ENCODE peak calls at places on chromosomes 11 and 22, in nine cellular contexts. T, R, P, U, Q, X, W, Y and I are unnamed samples.
A peak's percentile ranks its signal among the peaks of the same experiment; 100 is the strongest.

GRCh38 chr11:118929496-118930151 is 3.9 kb upstream of the BCL9L start:
- DNase-seq in Y (peak; percentile 65), Q (peak; percentile 82), P (peak; percentile 92), T (peak; percentile 82), W (peak; percentile 98), U (peak; percentile 97), R (peak; percentile 97), X (peak; percentile 94), I (peak; percentile 84)

GRCh38 chr11:114794048-114794684 is 115.8 kb downstream of the NXPE2 start:
- DNase-seq in Y (no peak), P (no peak), X (no peak), U (no peak), T (no peak), R (no peak), Q (no peak), W (no peak), I (no peak)

GRCh38 chr11:13354335-13354734 is 76.7 kb downstream of the BMAL1 start:
- DNase-seq in Q (no peak), T (no peak), Y (no peak), P (no peak), R (no peak), X (peak; percentile 50), W (peak; percentile 34), U (peak; percentile 85), I (no peak)

GRCh38 chr11:85823816-85824215 is 12.9 kb upstream of the SYTL2 start:
- DNase-seq in X (no peak), Y (no peak), Q (no peak), T (peak; percentile 66), U (no peak), P (no peak), R (no peak), W (no peak), I (no peak)

GRCh38 chr11:10866893-10867331 is 9.1 kb upstream of the ZBED5 start:
- DNase-seq in X (peak; percentile 69), Q (no peak), T (no peak), U (no peak), Y (no peak), P (no peak), W (no peak), R (no peak), I (no peak)

GRCh38 chr11:56783448-56784041 is 35.0 kb upstream of the OR9G4 start:
- DNase-seq in W (peak; percentile 78), X (peak; percentile 72), P (no peak), R (no peak), Y (no peak), U (no peak), T (no peak), Q (no peak), I (no peak)

GRCh38 chr11:15769203-15769602 is 587.1 kb downstream of the SOX6 start:
- DNase-seq in P (peak; percentile 56), W (no peak), Q (no peak), T (no peak), Y (no peak), R (no peak), U (no peak), X (no peak), I (no peak)

GRCh38 chr11:24239016-24239720 is 257.7 kb upstream of the LUZP2 start:
- DNase-seq in T (no peak), P (no peak), X (peak; percentile 49), W (no peak), U (no peak), Y (no peak), R (no peak), Q (no peak), I (no peak)

GRCh38 chr11:126862664-126863247 is 137.8 kb downstream of the KIRREL3 start:
- DNase-seq in Q (no peak), P (no peak), U (peak; percentile 92), T (no peak), R (no peak), Y (no peak), X (no peak), W (no peak), I (no peak)

GRCh38 chr11:131951146-131951545 is 580.7 kb downstream of the NTM start:
- DNase-seq in X (no peak), Q (no peak), Y (no peak), U (no peak), R (no peak), W (no peak), P (no peak), T (no peak), I (no peak)

GRCh38 chr11:57303990-57304579 is 20.7 kb downstream of the TNKS1BP1 start:
- DNase-seq in Y (no peak), Q (peak; percentile 67), P (no peak), R (no peak), X (peak; percentile 50), U (no peak), W (no peak), T (no peak), I (no peak)

GRCh38 chr11:3735827-3736226 is 61.5 kb downstream of the NUP98 start:
- DNase-seq in W (no peak), P (no peak), X (peak; percentile 19), Y (no peak), Q (no peak), U (no peak), R (no peak), T (no peak), I (no peak)

GRCh38 chr11:12723410-12724297 is 49.4 kb downstream of the TEAD1 start:
- DNase-seq in Y (no peak), Q (no peak), U (no peak), R (no peak), W (peak; percentile 96), P (no peak), T (no peak), X (peak; percentile 36), I (no peak)

GRCh38 chr11:121426476-121427454 is 25.3 kb upstream of the SORL1 start:
- DNase-seq in P (peak; percentile 77), X (no peak), U (peak; percentile 86), W (no peak), Q (peak; percentile 80), Y (no peak), T (peak; percentile 58), R (peak; percentile 75), I (peak; percentile 62)

GRCh38 chr22:38841635-38842034 is 2.2 kb downstream of the NPTXR start:
- DNase-seq in R (no peak), W (no peak), U (no peak), T (no peak), P (no peak), Y (no peak), Q (no peak), X (no peak), I (no peak)
- H3K4me3 ChIP-seq in R (no peak overlapping the region), W (peak overlapping the region; percentile 98), U (no peak overlapping the region), T (no peak overlapping the region), P (no peak overlapping the region), Y (no peak overlapping the region), Q (no peak overlapping the region), X (no peak overlapping the region), I (no peak overlapping the region)

DNA sequence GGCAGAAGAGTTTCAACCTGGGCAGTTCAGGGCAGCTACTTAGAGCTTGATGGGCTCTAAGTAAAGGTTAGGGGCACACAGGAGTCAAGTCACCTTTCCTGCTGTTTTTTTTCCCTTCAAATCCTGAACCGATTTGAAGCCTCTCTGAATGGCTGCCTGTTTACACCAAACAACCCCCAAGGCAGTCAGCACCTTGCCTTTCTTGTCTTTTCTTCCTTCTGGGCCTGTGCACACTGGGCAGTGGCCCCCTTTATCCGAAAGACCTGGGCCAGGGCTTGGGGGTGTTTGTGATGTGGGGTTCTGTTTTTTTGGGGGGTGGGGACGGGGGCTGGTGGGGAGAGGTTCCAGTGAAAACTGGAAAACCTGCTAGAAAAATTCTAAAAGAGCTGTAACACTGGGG is 4.3 kb downstream of the RSPH14 start:
- DNase-seq in U (no peak), W (no peak), Q (no peak), P (no peak), R (no peak), T (no peak), X (no peak), Y (no peak), I (no peak)
- H3K27ac ChIP-seq in U (no peak overlapping the region), W (no peak overlapping the region), Q (no peak overlapping the region), P (peak overlapping the region; percentile 24), R (no peak overlapping the region), T (peak overlapping the region; percentile 55), X (no peak overlapping the region), Y (no peak overlapping the region), I (no peak overlapping the region)

GRCh38 chr22:42932857-42933782 is 76.0 kb upstream of the ARFGAP3 start:
- DNase-seq in R (no peak), Q (no peak), Y (no peak), X (no peak), U (peak; percentile 34), P (peak; percentile 80), T (no peak), W (no peak), I (no peak)
- H3K4me1 ChIP-seq in R (peaks cover 41% of the 10 kb centered on the region), Q (peaks cover 94% of the 10 kb centered on the region), Y (peaks cover 82% of the 10 kb centered on the region), X (peaks cover 18% of the 10 kb centered on the region), U (peaks cover 5% of the 10 kb centered on the region), P (peaks cover 86% of the 10 kb centered on the region), T (peaks cover 17% of the 10 kb centered on the region), W (no peaks in the 10 kb centered on the region), I (peaks cover 78% of the 10 kb centered on the region)

GRCh38 chr22:37501610-37502341 is 15.6 kb upstream of the MFNG start:
- DNase-seq in T (no peak), R (peak; percentile 92), X (peak; percentile 92), Q (peak; percentile 78), Y (no peak), U (no peak), P (peak; percentile 82), W (no peak), I (no peak)
- H3K4me3 ChIP-seq in T (no peak overlapping the region), R (peak overlapping the region; percentile 36), X (no peak overlapping the region), Q (no peak overlapping the region), Y (no peak overlapping the region), U (no peak overlapping the region), P (no peak overlapping the region), W (no peak overlapping the region), I (no peak overlapping the region)

GRCh38 chr22:46083383-46084350 is 66.7 kb upstream of the PPARA start:
- DNase-seq in P (peak; percentile 48), Y (no peak), Q (peak; percentile 57), T (no peak), W (no peak), U (no peak), R (peak; percentile 66), X (no peak), I (peak; percentile 18)
- H3K27ac ChIP-seq in P (peak overlapping the region; percentile 98), Y (peak overlapping the region; percentile 97), Q (peak overlapping the region; percentile 93), T (no peak overlapping the region), W (peak overlapping the region; percentile 97), U (no peak overlapping the region), R (peak overlapping the region; percentile 94), X (no peak overlapping the region), I (peak overlapping the region; percentile 98)

DNA sequence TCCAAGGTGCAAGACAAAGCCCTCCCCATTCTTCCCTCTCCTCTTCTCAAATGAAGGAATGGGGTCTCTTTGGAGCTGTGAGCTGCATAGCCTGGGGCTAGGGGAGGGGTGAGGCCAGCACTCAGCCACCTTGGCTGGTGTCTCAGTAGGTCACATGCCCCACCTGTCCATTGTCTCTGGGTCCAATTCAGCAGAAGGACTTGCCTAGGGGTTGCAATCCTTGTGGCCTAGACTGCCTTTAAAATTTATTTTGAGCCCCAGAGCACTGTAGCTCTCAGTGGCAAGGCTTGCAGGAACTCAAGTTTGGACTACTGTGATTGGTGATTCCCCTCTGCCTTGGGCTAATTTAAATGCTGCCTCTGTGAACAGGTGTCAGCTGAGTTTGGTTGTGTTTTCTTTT is 336.7 kb downstream of the DDX10 start:
- DNase-seq in Q (no peak), X (no peak), U (no peak), R (no peak), Y (no peak), P (no peak), W (no peak), T (no peak), I (no peak)
- H3K4me1 ChIP-seq in Q (no peaks in the 10 kb centered on the region), X (no peaks in the 10 kb centered on the region), U (no peaks in the 10 kb centered on the region), R (no peaks in the 10 kb centered on the region), Y (no peaks in the 10 kb centered on the region), P (no peaks in the 10 kb centered on the region), W (no peaks in the 10 kb centered on the region), T (no peaks in the 10 kb centered on the region), I (no peaks in the 10 kb centered on the region)